ENCODE peak calls at places on chromosomes 1 and 21, in four cellular contexts. L is gastrocnemius medialis, G is IMR-90, K is adrenal gland. V is an unnamed sample. For H3K9me3, the result is how much of the 10 kb centered on the place peaks cover.

GRCh38 chr21:44969965-44970755 is 30.3 kb downstream of the SLX9 start:
- DNase-seq in L (no peak), G (peak), K (peak), V (no peak)

GRCh38 chr1:36990928-36991327 is 43.4 kb downstream of the GRIK3 start:
- DNase-seq in G (no peak), K (no peak), L (no peak), V (no peak)

GRCh38 chr1:79899914-79900313 is 893.4 kb upstream of the ADGRL4 start:
- DNase-seq in G (peak), L (no peak), K (no peak), V (no peak)

GRCh38 chr21:39655589-39655988 is 42.8 kb downstream of the B3GALT5 start:
- DNase-seq in G (no peak), K (no peak), L (no peak), V (no peak)

GRCh38 chr21:39281207-39281606 is 32.2 kb downstream of the BRWD1 start:
- DNase-seq in K (no peak), G (no peak), L (no peak), V (no peak)

GRCh38 chr1:187928288-187928687 is 1099.5 kb downstream of the PLA2G4A start:
- DNase-seq in G (peak), K (no peak), L (no peak), V (no peak)

GRCh38 chr1:93532780-93533378 is 85.0 kb downstream of the FNBP1L start:
- DNase-seq in K (no peak), L (no peak), G (no peak), V (no peak)

GRCh38 chr1:235648407-235648907 is 1.1 kb downstream of the GNG4 start:
- DNase-seq in L (no peak), K (peak), G (no peak), V (no peak)

GRCh38 chr1:15168479-15168878 is 14.9 kb downstream of the TMEM51 start:
- DNase-seq in L (no peak), G (peak), K (peak), V (no peak)

GRCh38 chr1:14160766-14161165 is 437.7 kb upstream of the KAZN start:
- DNase-seq in L (no peak), K (no peak), G (no peak), V (no peak)

GRCh38 chr1:19903621-19904020 is 19.8 kb downstream of the PLA2G2E start:
- DNase-seq in L (no peak), K (no peak), G (no peak), V (no peak)

GRCh38 chr1:47187226-47187925 is 2.5 kb downstream of the PDZK1IP1 start:
- DNase-seq in K (no peak), G (no peak), L (no peak), V (no peak)

GRCh38 chr1:115373305-115373704 is 35.3 kb upstream of the NGF start:
- DNase-seq in L (no peak), G (peak), K (no peak), V (no peak)

GRCh38 chr1:40919475-40920011 is 57.4 kb upstream of the CITED4 start:
- DNase-seq in L (no peak), K (no peak), G (no peak), V (no peak)

GRCh38 chr1:5312870-5313269 is 658.5 kb downstream of the AJAP1 start:
- DNase-seq in K (no peak), L (no peak), G (no peak), V (no peak)

GRCh38 chr1:56390540-56390867 is 188.9 kb downstream of the PLPP3 start:
- DNase-seq in G (no peak), L (no peak), K (no peak), V (no peak)

GRCh38 chr1:26083246-26083645 is 15.8 kb upstream of the TRIM63 start:
- DNase-seq in L (peak), K (no peak), G (peak), V (no peak)

GRCh38 chr21:35275776-35276175 is 226.7 kb upstream of the RUNX1 start:
- DNase-seq in L (no peak), K (no peak), G (peak), V (no peak)

GRCh38 chr1:51472349-51472748 is 46.7 kb downstream of the EPS15 start:
- DNase-seq in K (no peak), G (peak), L (no peak), V (no peak)

GRCh38 chr1:96840396-96840795 is 118.8 kb downstream of the PTBP2 start:
- DNase-seq in G (no peak), L (no peak), K (no peak), V (no peak)

GRCh38 chr1:22808846-22809501 is 98.3 kb downstream of the EPHB2 start:
- DNase-seq in G (peak), L (no peak), K (peak), V (peak)

GRCh38 chr1:23673086-23673813 is 18.4 kb upstream of the RPL11 start:
- DNase-seq in L (no peak), K (peak), G (peak), V (no peak)

GRCh38 chr1:11407301-11407994 is 71.5 kb upstream of the DISP3 start:
- DNase-seq in K (no peak), L (no peak), G (no peak), V (no peak)

GRCh38 chr1:204191481-204191880 is 4.8 kb downstream of the KISS1 start:
- DNase-seq in K (no peak), G (no peak), L (no peak), V (no peak)

GRCh38 chr1:83734411-83734810 is 264.5 kb downstream of the TTLL7 start:
- DNase-seq in K (no peak), G (no peak), L (no peak), V (no peak)

GRCh38 chr1:232382671-232383070 is 247.3 kb downstream of the SIPA1L2 start:
- DNase-seq in G (no peak), L (no peak), K (no peak), V (no peak)

GRCh38 chr1:42332877-42333276 is 2.2 kb downstream of the FOXJ3 start:
- DNase-seq in G (no peak), K (no peak), L (no peak), V (no peak)

GRCh38 chr1:66752000-66752592 is at the start of gene DYNLT5:
- DNase-seq in K (peak), L (peak), G (peak), V (peak)

GRCh38 chr21:43006874-43007208 is 32.5 kb downstream of the PKNOX1 start:
- DNase-seq in G (no peak), K (no peak), L (no peak), V (no peak)

GRCh38 chr1:211591980-211592493 is 13.1 kb upstream of the SLC30A1 start:
- DNase-seq in G (peak), K (no peak), L (no peak), V (no peak)

DNA sequence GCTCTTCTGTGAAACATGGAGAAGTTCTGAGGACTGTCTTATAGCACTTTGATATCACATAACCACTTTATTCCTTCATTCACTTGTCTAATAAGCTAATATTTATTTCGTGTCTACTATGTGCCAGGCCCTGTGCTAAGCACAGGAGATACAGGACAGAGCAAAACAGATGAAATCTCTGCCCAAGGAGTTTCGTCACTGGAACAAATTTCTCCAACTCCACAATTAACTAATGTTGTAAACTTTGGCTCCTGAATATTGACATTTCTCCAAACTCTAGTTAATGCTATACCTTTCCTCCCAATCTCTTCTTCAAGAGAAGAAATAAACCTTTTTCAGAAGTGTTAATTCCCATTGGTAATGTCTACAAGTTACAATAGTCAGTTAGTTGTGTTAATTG is 24.8 kb upstream of the OR10J5 start:
- DNase-seq in K (no peak), L (no peak), G (no peak), V (no peak)
- H3K9me3 ChIP-seq in K (under half), L (under half), G (under half), V (under half)

GRCh38 chr1:155255243-155256100 is at the start of gene ENTREP3:
- DNase-seq in K (peak), L (peak), G (peak), V (peak)
- TF ChIP-seq POLR2A in K (peak), L (peak), G (peak), V (peak)

GRCh38 chr1:168368131-168368530 is 87.5 kb downstream of the TBX19 start:
- DNase-seq in L (no peak), K (no peak), G (no peak), V (no peak)

GRCh38 chr1:168362991-168363390 is 82.3 kb downstream of the TBX19 start:
- DNase-seq in L (peak), K (no peak), G (no peak), V (no peak)

GRCh38 chr1:168361252-168361651 is 80.6 kb downstream of the TBX19 start:
- DNase-seq in L (no peak), K (no peak), G (no peak), V (no peak)

GRCh38 chr1:168369655-168370054 is 89.0 kb downstream of the TBX19 start:
- DNase-seq in K (no peak), L (no peak), G (no peak), V (no peak)

GRCh38 chr1:168365719-168366474 is 85.2 kb downstream of the TBX19 start:
- DNase-seq in K (no peak), G (no peak), L (no peak), V (no peak)
- H3K9me3 ChIP-seq in K (under half), G (under half), L (under half), V (under half)

DNA sequence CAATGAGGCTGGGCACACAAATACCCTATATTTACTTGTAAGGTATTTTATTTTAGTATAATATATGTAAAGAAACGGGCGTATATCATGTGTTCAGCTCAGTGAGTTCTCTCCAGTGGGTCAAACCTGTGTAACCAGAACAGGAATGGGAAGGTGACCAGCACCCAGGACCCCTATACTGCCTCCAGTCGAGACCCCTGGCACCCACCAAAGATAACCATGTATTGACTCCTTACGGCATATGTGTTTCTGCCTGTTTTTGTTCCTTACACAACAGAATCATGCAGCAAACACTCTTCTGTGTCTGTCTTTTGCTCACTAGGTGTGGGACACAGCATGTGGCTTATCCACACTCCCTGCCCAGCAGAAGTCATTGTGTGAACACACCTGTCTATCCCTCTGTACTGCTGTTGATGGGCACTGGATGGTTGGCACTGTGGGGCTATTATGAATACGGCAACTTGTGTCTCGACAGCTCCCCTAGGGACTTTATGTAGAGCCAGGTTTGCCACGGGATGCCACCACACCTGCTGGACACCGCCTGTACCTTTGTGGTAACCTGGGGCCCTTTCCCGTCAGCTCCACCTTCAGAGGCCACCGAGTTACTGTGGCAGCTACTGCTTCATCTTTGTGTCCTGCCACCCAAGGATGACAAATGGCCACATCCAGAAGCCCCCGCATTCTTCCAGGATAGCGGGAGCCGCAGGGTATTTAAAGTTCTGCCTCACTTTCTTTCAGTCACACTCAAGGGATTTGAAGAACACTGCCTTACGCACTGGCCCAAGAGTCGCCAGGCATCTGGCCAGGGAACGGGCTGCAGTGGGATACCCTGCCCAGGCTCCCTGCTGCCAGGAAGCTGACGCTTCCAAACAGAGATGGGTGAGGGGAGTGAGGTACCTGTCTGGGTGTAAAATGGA is 23.5 kb upstream of the C2CD2 start:
- DNase-seq in L (no peak), K (no peak), G (no peak), V (no peak)
- TF ChIP-seq POLR2A in L (no peak), K (no peak), G (no peak), V (no peak)

DNA sequence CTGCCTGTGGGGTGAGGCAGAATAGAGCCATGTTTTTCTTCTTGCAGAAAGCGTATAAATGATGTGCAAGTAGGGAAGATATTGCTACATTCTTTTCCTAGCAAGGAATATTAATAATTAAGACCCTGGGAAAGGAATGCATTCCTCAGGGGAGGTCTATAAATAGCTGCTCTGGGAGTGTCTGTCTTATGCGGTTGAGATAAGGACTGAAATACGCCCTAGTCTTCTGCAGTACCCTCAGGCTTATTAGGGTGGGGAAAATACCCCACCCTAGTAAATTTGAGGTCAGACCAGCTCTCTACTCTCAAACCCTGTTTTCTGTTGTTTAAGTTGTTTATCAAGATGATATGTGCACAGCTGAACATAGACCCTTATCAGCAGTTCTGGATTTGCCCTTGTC is 155.9 kb upstream of the HMCN1 start:
- DNase-seq in K (no peak), L (no peak), G (no peak), V (no peak)
- H3K9me3 ChIP-seq in K (under half), L (under half), G (under half), V (under half)

DNA sequence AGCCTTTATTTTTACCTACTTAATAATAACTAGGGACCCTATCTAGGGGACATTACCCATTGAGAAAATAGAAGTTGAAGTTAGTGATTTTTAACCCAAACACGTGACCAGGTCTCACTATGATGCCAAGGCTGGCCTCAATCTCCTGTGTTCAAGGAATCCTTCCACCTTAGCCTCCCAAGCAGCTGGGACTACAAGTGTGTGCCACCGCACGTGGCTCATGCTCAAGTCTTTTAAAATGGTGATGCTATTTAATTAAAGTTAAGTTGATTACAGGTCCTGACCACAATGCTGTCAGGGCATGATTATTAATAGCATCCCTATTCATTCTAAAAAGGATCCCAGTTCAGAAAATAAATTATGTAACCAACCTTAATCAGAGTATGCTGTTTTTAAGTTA is 25.0 kb downstream of the FUBP1 start:
- DNase-seq in G (no peak), L (no peak), K (no peak), V (no peak)
- TF ChIP-seq POLR2A in G (no peak), L (no peak), K (no peak), V (no peak)

GRCh38 chr1:2880812-2881295 is 79.4 kb upstream of the TTC34 start:
- DNase-seq in K (no peak), G (no peak), L (no peak), V (no peak)

GRCh38 chr1:2880086-2880485 is 78.6 kb upstream of the TTC34 start:
- DNase-seq in K (no peak), G (no peak), L (no peak), V (no peak)

GRCh38 chr1:2885001-2885400 is 83.5 kb upstream of the TTC34 start:
- DNase-seq in K (no peak), L (no peak), G (no peak), V (no peak)

GRCh38 chr1:2881556-2881955 is 80.1 kb upstream of the TTC34 start:
- DNase-seq in L (no peak), K (no peak), G (no peak), V (no peak)

DNA sequence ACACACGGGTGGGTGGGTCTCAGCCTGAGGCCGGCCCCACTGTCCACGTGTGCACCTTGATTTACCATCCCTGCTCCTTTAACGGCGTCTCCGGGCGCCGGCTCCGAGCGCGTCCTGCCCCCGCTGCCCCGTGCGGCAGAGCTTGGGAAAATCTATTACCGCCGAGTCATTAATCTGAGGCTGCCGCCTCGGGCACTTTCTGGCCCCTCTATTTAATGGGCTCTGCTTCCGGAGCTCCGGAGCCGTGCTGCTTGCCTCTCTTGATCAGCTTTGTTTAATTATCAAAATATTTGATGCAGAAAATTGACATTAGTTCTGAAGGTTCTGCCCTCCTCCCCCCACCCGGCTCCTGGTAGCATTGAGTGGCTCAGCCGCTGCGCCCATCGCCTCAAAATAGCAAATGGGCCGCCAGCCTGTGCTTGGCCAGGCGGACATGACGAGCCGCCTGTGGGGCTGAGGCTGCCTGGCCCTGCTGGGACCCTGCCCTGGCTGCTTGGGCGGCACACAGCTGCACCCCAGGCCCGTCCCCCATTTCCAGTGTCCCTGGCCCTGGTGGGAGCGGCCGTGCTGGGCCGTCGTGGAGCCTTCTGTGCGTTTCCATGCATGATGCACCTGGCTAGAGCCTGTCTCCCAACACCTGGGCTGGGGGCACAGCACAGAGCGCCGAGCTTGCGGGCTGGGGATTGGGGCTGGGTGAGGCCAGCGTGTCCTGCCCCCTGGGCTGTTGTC is 81.6 kb upstream of the TTC34 start:
- DNase-seq in G (no peak), K (no peak), L (no peak), V (no peak)
- H3K9me3 ChIP-seq in G (half or more), K (under half), L (under half), V (under half)

GRCh38 chr1:156858555-156858956 is 361 bp downstream of the INSRR start:
- DNase-seq in K (peak), L (no peak), G (no peak), V (no peak)
- TF ChIP-seq POLR2A in K (no peak), L (no peak), G (no peak), V (no peak)

DNA sequence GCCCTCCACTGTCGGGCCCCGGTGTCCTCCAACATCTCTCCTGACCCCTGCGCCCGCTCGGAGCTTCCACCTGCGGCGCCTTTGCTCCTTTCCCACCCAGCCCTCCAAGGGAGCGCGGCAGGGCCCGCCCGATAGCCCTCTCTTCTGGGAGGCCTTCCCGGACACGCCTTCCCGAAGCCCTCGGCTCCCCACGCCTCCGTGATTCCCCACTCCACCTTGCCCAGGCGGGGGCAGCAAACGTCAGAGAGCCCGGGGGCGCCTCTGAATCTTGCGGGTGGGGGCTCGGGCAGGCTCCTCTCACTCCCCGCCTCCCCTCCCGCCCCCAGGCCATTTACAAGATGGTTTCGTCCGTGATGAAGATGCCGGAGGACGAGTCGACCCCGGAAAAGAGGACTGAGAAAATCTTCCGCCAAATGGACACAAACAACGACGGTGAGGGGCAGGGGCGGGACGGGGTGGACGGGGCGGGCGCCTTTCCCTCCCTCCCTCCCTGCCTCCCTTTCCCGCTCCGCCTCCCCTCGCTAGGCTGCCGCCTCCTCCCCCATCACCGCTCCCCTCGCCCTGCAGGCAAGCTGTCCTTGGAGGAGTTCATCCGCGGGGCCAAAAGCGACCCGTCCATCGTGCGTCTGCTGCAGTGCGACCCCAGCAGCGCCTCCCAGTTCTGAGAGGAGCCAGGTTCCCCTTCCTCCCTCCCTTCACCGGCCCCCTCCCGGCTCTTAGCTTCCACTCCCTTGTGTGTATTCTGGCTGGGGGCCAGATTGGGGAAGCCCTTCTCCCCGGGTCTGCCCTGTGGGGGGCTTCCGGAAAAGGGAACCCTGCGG is 7.1 kb downstream of the HPCA start:
- DNase-seq in K (no peak), L (no peak), G (peak), V (peak)
- H3K9me3 ChIP-seq in K (under half), L (under half), G (under half), V (under half)

V was measured in uterus.